ENCODE peak calls at places on chromosomes 16 and 17, in six cellular contexts. T, G, D, M, W and F are unnamed samples.

GRCh38 chr17:26731005-26731921 is 562.7 kb upstream of the WSB1 start:
- DNase-seq in T (no peak), G (no peak), D (no peak), M (no peak), W (no peak), F (no peak)

GRCh38 chr16:54073356-54073755 is 213.2 kb downstream of the IRX3 start:
- DNase-seq in T (no peak), G (no peak), D (no peak), M (no peak), W (no peak), F (no peak)

GRCh38 chr16:49158029-49158642 is 123.5 kb downstream of the CBLN1 start:
- DNase-seq in T (no peak), G (no peak), D (peak; percentile 5), M (no peak), W (peak; percentile 21), F (peak; percentile 49)

GRCh38 chr16:85169333-85170065 is 57.2 kb upstream of the CIBAR2 start:
- DNase-seq in T (no peak), G (no peak), D (peak; percentile 44), M (no peak), W (no peak), F (no peak)

GRCh38 chr17:79705674-79706073 is 25.1 kb upstream of the ENPP7 start:
- DNase-seq in T (no peak), G (no peak), D (no peak), M (no peak), W (no peak), F (no peak)

GRCh38 chr17:3626831-3627565 is 9.1 kb downstream of the SHPK start:
- DNase-seq in T (no peak), G (no peak), D (no peak), M (no peak), W (no peak), F (no peak)

GRCh38 chr17:83099086-83099540 is 19.7 kb downstream of the METRNL start:
- DNase-seq in T (no peak), G (no peak), D (no peak), M (no peak), W (no peak), F (no peak)

GRCh38 chr16:84461504-84462295 is 42.8 kb downstream of the MEAK7 start:
- DNase-seq in T (no peak), G (no peak), D (no peak), M (no peak), W (no peak), F (no peak)

GRCh38 chr16:4682616-4683254 is 10.6 kb upstream of the NUDT16L1 start:
- DNase-seq in T (no peak), G (no peak), D (no peak), M (peak; percentile 69), W (no peak), F (no peak)

GRCh38 chr17:77692571-77693161 is 265.8 kb upstream of the TNRC6C start:
- DNase-seq in T (no peak), G (no peak), D (no peak), M (no peak), W (no peak), F (no peak)

GRCh38 chr17:1625053-1625452 is 3.6 kb downstream of the SLC43A2 start:
- DNase-seq in T (no peak), G (no peak), D (no peak), M (no peak), W (no peak), F (no peak)

GRCh38 chr17:10380631-10381408 is 8.0 kb upstream of the MYH13 start:
- DNase-seq in T (no peak), G (no peak), D (no peak), M (no peak), W (no peak), F (no peak)

GRCh38 chr16:80684136-80684765 is 120.1 kb downstream of the CDYL2 start:
- DNase-seq in T (no peak), G (no peak), D (no peak), M (no peak), W (no peak), F (no peak)

GRCh38 chr16:23508589-23509440 is 1.5 kb downstream of the GGA2 start:
- DNase-seq in T (no peak), G (no peak), D (no peak), M (peak; percentile 21), W (no peak), F (peak; percentile 24)

GRCh38 chr16:5349661-5350060 is 252.1 kb upstream of the EEF2KMT start:
- DNase-seq in T (no peak), G (no peak), D (no peak), M (no peak), W (no peak), F (no peak)

GRCh38 chr17:39486242-39486641 is 25.0 kb downstream of the CDK12 start:
- DNase-seq in T (peak; percentile 83), G (no peak), D (peak; percentile 48), M (no peak), W (no peak), F (no peak)

GRCh38 chr17:1177099-1177996 is 2.4 kb downstream of the ABR start:
- DNase-seq in T (no peak), G (no peak), D (no peak), M (no peak), W (peak; percentile 61), F (no peak)

GRCh38 chr17:81577278-81578000 is 25.3 kb upstream of the FAAP100 start:
- DNase-seq in T (no peak), G (no peak), D (peak; percentile 56), M (no peak), W (no peak), F (no peak)

GRCh38 chr17:75459246-75459589 is 2.8 kb downstream of the TMEM94 start:
- DNase-seq in T (no peak), G (no peak), D (no peak), M (no peak), W (no peak), F (no peak)

GRCh38 chr17:7886227-7887037 is 2.2 kb upstream of the CHD3 start:
- DNase-seq in T (no peak), G (peak; percentile 32), D (peak; percentile 57), M (no peak), W (no peak), F (peak; percentile 13)